ENCODE peak calls at places on chromosomes 13 and 19, in ten cellular contexts. X, B, F, Q, R, J, E, O, C and S are unnamed samples.

GRCh38 chr13:113528101-113528797 is 37.7 kb upstream of the DCUN1D2 start:
- DNase-seq in E (no peak), O (no peak), R (no peak), C (no peak), F (peak; percentile 37), X (no peak), J (no peak), B (no peak), Q (no peak), S (peak; percentile 72)

GRCh38 chr13:110236831-110237261 is 70.1 kb downstream of the COL4A1 start:
- DNase-seq in O (no peak), J (no peak), B (peak; percentile 87), R (no peak), F (no peak), Q (no peak), C (peak; percentile 71), X (no peak), E (no peak), S (peak; percentile 49)

GRCh38 chr13:31045621-31046081 is 113.2 kb downstream of the TEX26 start:
- DNase-seq in R (peak; percentile 90), F (peak; percentile 61), E (peak; percentile 96), X (peak; percentile 61), Q (peak; percentile 37), B (no peak), C (no peak), J (no peak), O (no peak), S (peak; percentile 87)

GRCh38 chr13:79451500-79451962 is 29.4 kb upstream of the NDFIP2 start:
- DNase-seq in C (no peak), R (peak; percentile 60), J (peak; percentile 62), O (no peak), B (no peak), F (no peak), Q (peak; percentile 71), X (peak; percentile 90), E (peak; percentile 95), S (peak; percentile 94)

GRCh38 chr13:111575719-111576118 is 255.3 kb downstream of the TEX29 start:
- DNase-seq in C (no peak), Q (no peak), O (no peak), R (no peak), B (no peak), F (no peak), J (no peak), E (no peak), X (no peak), S (no peak)

GRCh38 chr13:70386919-70387318 is 278.7 kb upstream of the KLHL1 start:
- DNase-seq in J (no peak), R (no peak), B (no peak), X (no peak), O (no peak), E (no peak), F (no peak), Q (no peak), C (no peak), S (no peak)

GRCh38 chr13:73335226-73335625 is 276.4 kb downstream of the KLF5 start:
- DNase-seq in R (peak; percentile 95), E (peak; percentile 82), J (no peak), X (no peak), F (no peak), O (no peak), Q (peak; percentile 24), B (no peak), C (no peak), S (peak; percentile 2)

GRCh38 chr13:99743079-99743478 is 228.5 kb downstream of the ZIC5 start:
- DNase-seq in R (peak; percentile 51), O (no peak), F (no peak), J (no peak), B (no peak), C (no peak), E (no peak), Q (no peak), X (no peak), S (no peak)

GRCh38 chr19:58328999-58329398 is 2.2 kb downstream of the ZSCAN22 start:
- DNase-seq in C (no peak), J (peak; percentile 19), X (no peak), E (no peak), B (no peak), R (peak; percentile 17), O (no peak), F (no peak), Q (no peak), S (no peak)

GRCh38 chr13:95023405-95023804 is 277.8 kb downstream of the ABCC4 start:
- DNase-seq in R (no peak), J (no peak), O (no peak), B (no peak), Q (no peak), X (no peak), E (no peak), C (no peak), F (no peak), S (no peak)

GRCh38 chr19:35845215-35846037 is 6.9 kb downstream of the NPHS1 start:
- DNase-seq in R (no peak), C (no peak), E (no peak), X (no peak), B (no peak), F (no peak), Q (no peak), O (no peak), J (no peak), S (no peak)

GRCh38 chr19:42252365-42253244 is 2.3 kb downstream of the ERF start:
- DNase-seq in R (peak; percentile 60), X (no peak), Q (no peak), B (no peak), E (peak; percentile 65), F (no peak), J (no peak), C (peak; percentile 42), O (no peak), S (no peak)

GRCh38 chr19:7973883-7974282 is 30.4 kb upstream of the TIMM44 start:
- DNase-seq in B (no peak), E (no peak), F (no peak), C (peak; percentile 81), Q (no peak), R (no peak), O (no peak), X (no peak), J (no peak), S (no peak)

GRCh38 chr19:53989600-53990533 is 1.6 kb upstream of the CACNG6 start:
- DNase-seq in B (no peak), C (no peak), Q (no peak), E (peak; percentile 64), J (no peak), X (no peak), R (no peak), O (no peak), F (no peak), S (no peak)

GRCh38 chr19:48170817-48171347 is 402 bp downstream of the ZSWIM9 start:
- DNase-seq in J (no peak), F (no peak), E (no peak), R (no peak), X (no peak), B (no peak), O (no peak), C (no peak), Q (no peak), S (no peak)

GRCh38 chr13:26509491-26509890 is 48.0 kb upstream of the WASF3 start:
- DNase-seq in X (no peak), J (no peak), O (no peak), E (no peak), B (no peak), R (no peak), F (no peak), C (no peak), Q (no peak), S (no peak)

GRCh38 chr13:112900691-112901091 is 68.3 kb upstream of the MCF2L start:
- DNase-seq in F (peak; percentile 30), C (no peak), O (no peak), R (no peak), Q (no peak), E (no peak), X (no peak), J (no peak), B (no peak), S (no peak)

GRCh38 chr13:51243832-51244231 is 21.6 kb downstream of the FAM124A start:
- DNase-seq in C (no peak), B (peak; percentile 74), X (no peak), F (no peak), Q (no peak), O (no peak), R (no peak), J (no peak), E (no peak), S (no peak)
- H3K27ac ChIP-seq in C (no peak overlapping the region), B (no peak overlapping the region), X (no peak overlapping the region), F (no peak overlapping the region), Q (no peak overlapping the region), O (peak overlapping the region; percentile 84), R (no peak overlapping the region), J (no peak overlapping the region), E (no peak overlapping the region), S (no peak overlapping the region)

GRCh38 chr19:1850809-1851544 is 2.7 kb upstream of the REXO1 start:
- DNase-seq in Q (no peak), X (no peak), R (no peak), F (no peak), B (no peak), E (no peak), C (no peak), J (no peak), O (no peak), S (no peak)
- H3K4me1 ChIP-seq in Q (peaks cover 35% of the 10 kb centered on the region), X (peaks cover 73% of the 10 kb centered on the region), R (peaks cover 58% of the 10 kb centered on the region), F (peaks cover 30% of the 10 kb centered on the region), B (peaks cover 63% of the 10 kb centered on the region), E (peaks cover 30% of the 10 kb centered on the region), C (peaks cover 22% of the 10 kb centered on the region), J (peaks cover 62% of the 10 kb centered on the region), O (peaks cover 50% of the 10 kb centered on the region), S (peaks cover 37% of the 10 kb centered on the region)

GRCh38 chr19:17620696-17621095 is 65.2 kb downstream of the COLGALT1 start:
- DNase-seq in O (no peak), C (no peak), B (no peak), E (no peak), Q (no peak), X (no peak), R (no peak), F (no peak), J (no peak), S (no peak)
- H3K27me3 ChIP-seq in O (no peaks in the 10 kb centered on the region), C (peaks cover 13% of the 10 kb centered on the region), B (no peaks in the 10 kb centered on the region), E (no peaks in the 10 kb centered on the region), Q (no peaks in the 10 kb centered on the region), X (peaks cover 13% of the 10 kb centered on the region), R (no peaks in the 10 kb centered on the region), F (no peaks in the 10 kb centered on the region), J (peaks cover 10% of the 10 kb centered on the region), S (no peaks in the 10 kb centered on the region)

GRCh38 chr19:5694167-5694951 is 4.3 kb downstream of the RPL36 start:
- DNase-seq in F (no peak), E (no peak), B (no peak), R (no peak), X (no peak), Q (no peak), J (no peak), O (no peak), C (no peak), S (no peak)

GRCh38 chr19:5695649-5696195 is 5.6 kb downstream of the RPL36 start:
- DNase-seq in J (no peak), O (no peak), R (no peak), C (no peak), B (no peak), E (no peak), Q (no peak), X (no peak), F (no peak), S (no peak)

GRCh38 chr19:5696196-5697021 is 6.3 kb downstream of the RPL36 start:
- DNase-seq in F (no peak), Q (no peak), J (no peak), X (no peak), E (no peak), B (no peak), C (no peak), O (no peak), R (no peak), S (no peak)

GRCh38 chr19:5693195-5694166 is 3.4 kb downstream of the RPL36 start:
- DNase-seq in C (peak; percentile 21), F (no peak), O (no peak), R (no peak), Q (no peak), E (no peak), X (no peak), B (no peak), J (no peak), S (no peak)

GRCh38 chr19:5694952-5695648 is 5.0 kb downstream of the RPL36 start:
- DNase-seq in E (no peak), R (no peak), B (no peak), F (no peak), C (no peak), J (no peak), Q (no peak), O (no peak), X (no peak), S (no peak)
- H3K27ac ChIP-seq in E (no peak overlapping the region), R (no peak overlapping the region), B (no peak overlapping the region), F (no peak overlapping the region), C (no peak overlapping the region), J (no peak overlapping the region), Q (no peak overlapping the region), O (no peak overlapping the region), X (no peak overlapping the region), S (no peak overlapping the region)